ENCODE peak calls at places on chromosomes 2 and 18, in seven cellular contexts. Q is left ventricle myocardium inferior; H is PC-3; O is mucosa of gallbladder; L is naive thymus-derived CD8-positive, alpha-beta T cell; G is posterior cingulate gyrus; I is B cell. M is an unnamed sample.

GRCh38 chr2:144267209-144267608 is 252.7 kb downstream of the ZEB2 start:
- DNase-seq in Q (no peak), H (no peak), O (no peak), L (peak), G (no peak), I (no peak), M (no peak)

GRCh38 chr2:155908567-155908966 is 424.0 kb downstream of the NR4A2 start:
- DNase-seq in Q (no peak), H (no peak), O (no peak), L (no peak), G (no peak), I (no peak), M (no peak)

GRCh38 chr2:168192839-168193616 is 54.4 kb downstream of the STK39 start:
- DNase-seq in Q (no peak), H (peak), O (no peak), L (peak), G (no peak), I (peak), M (no peak)

GRCh38 chr2:39379643-39380524 is 57.2 kb downstream of the MAP4K3 start:
- DNase-seq in Q (no peak), H (peak), O (no peak), L (peak), G (no peak), I (peak), M (no peak)

GRCh38 chr18:70154591-70155194 is 50.8 kb downstream of the RTTN start:
- DNase-seq in Q (no peak), H (peak), O (no peak), L (no peak), G (no peak), I (no peak), M (no peak)

GRCh38 chr2:144489315-144489920 is 30.5 kb downstream of the ZEB2 start:
- DNase-seq in Q (no peak), H (no peak), O (no peak), L (no peak), G (no peak), I (no peak), M (no peak)

GRCh38 chr2:29723255-29724001 is 198.0 kb downstream of the ALK start:
- DNase-seq in Q (no peak), H (peak), O (peak), L (no peak), G (no peak), I (no peak), M (no peak)

GRCh38 chr18:68843467-68844089 is 45.7 kb downstream of the CCDC102B start:
- DNase-seq in Q (no peak), H (peak), O (no peak), L (no peak), G (no peak), I (no peak), M (no peak)

GRCh38 chr2:34552337-34552736 is 953.2 kb upstream of the FAM98A start:
- DNase-seq in Q (no peak), H (no peak), O (no peak), L (no peak), G (no peak), I (no peak), M (no peak)

GRCh38 chr2:146108993-146109392 is 1589.1 kb upstream of the ZEB2 start:
- DNase-seq in Q (no peak), H (peak), O (no peak), L (no peak), G (no peak), I (no peak), M (no peak)

GRCh38 chr2:33406622-33407021 is 69.8 kb upstream of the RASGRP3 start:
- DNase-seq in Q (no peak), H (no peak), O (no peak), L (no peak), G (no peak), I (no peak), M (no peak)

GRCh38 chr2:173090973-173091660 is 15.5 kb downstream of the MAP3K20 start:
- DNase-seq in Q (peak), H (no peak), O (no peak), L (no peak), G (no peak), I (no peak), M (no peak)

GRCh38 chr18:48007955-48008701 is 77.7 kb upstream of the SMAD2 start:
- DNase-seq in Q (peak), H (peak), O (peak), L (peak), G (peak), I (peak), M (peak)

GRCh38 chr2:148524519-148524919 is 120.0 kb upstream of the EPC2 start:
- DNase-seq in Q (no peak), H (no peak), O (no peak), L (peak), G (no peak), I (no peak), M (no peak)

M was measured in right cardiac atrium.